ENCODE peak calls at places on chromosomes 13 and 19, in five cellular contexts. M, L, C, X and I are unnamed samples.

GRCh38 chr13:98172570-98173405 is 4.3 kb downstream of the RNF113B start:
- DNase-seq in L (no peak), M (no peak), C (no peak), X (no peak), I (no peak)

GRCh38 chr19:28169168-28169862 is 1043.6 kb downstream of the UQCRFS1 start:
- DNase-seq in X (no peak), C (no peak), M (no peak), L (no peak), I (no peak)

GRCh38 chr19:52648336-52648990 is 10.3 kb upstream of the ZNF83 start:
- DNase-seq in L (no peak), M (no peak), C (no peak), X (no peak), I (no peak)

GRCh38 chr19:19543101-19543500 is 5.0 kb downstream of the CILP2 start:
- DNase-seq in L (no peak), C (no peak), M (no peak), X (no peak), I (no peak)

GRCh38 chr13:99214232-99214631 is 13.6 kb downstream of the UBAC2 start:
- DNase-seq in X (no peak), L (no peak), M (no peak), C (no peak), I (no peak)

GRCh38 chr19:55319786-55320185 is 5.4 kb downstream of the TMEM150B start:
- DNase-seq in L (peak; percentile 37), C (peak; percentile 76), M (no peak), X (peak; percentile 82), I (no peak)

GRCh38 chr19:30029721-30030510 is 87.9 kb downstream of the URI1 start:
- DNase-seq in L (peak; percentile 94), C (no peak), M (no peak), X (no peak), I (no peak)

GRCh38 chr13:40590112-40590862 is 76.2 kb downstream of the FOXO1 start:
- DNase-seq in L (no peak), M (no peak), X (no peak), C (no peak), I (no peak)

GRCh38 chr13:24161010-24161775 is 673 bp downstream of the SPATA13 start:
- DNase-seq in L (no peak), X (peak; percentile 59), M (peak; percentile 19), C (peak; percentile 15), I (peak; percentile 42)

GRCh38 chr19:4361152-4362037 is 18.0 kb downstream of the MPND start:
- DNase-seq in M (no peak), L (no peak), X (no peak), C (no peak), I (no peak)